ENCODE peak calls at places on chromosome 10, in five cellular contexts. R is neural progenitor cell, H is hepatocyte, D is PC-9, T is K562. W is an unnamed sample.

GRCh38 chr10:63657812-63658211 is 136.6 kb downstream of the REEP3 start:
- DNase-seq in R (no peak), H (no peak), D (no peak), T (no peak), W (no peak)

GRCh38 chr10:77846718-77847311 is 79.7 kb downstream of the DLG5 start:
- DNase-seq in R (peak; percentile 87), H (peak; percentile 87), D (peak; percentile 80), T (peak; percentile 79), W (peak; percentile 81)

GRCh38 chr10:121069061-121069850 is 218.1 kb downstream of the WDR11 start:
- DNase-seq in R (no peak), H (no peak), D (no peak), T (no peak), W (no peak)

GRCh38 chr10:43012578-43012977 is 64.3 kb upstream of the RET start:
- DNase-seq in R (no peak), H (no peak), D (no peak), T (no peak), W (no peak)

GRCh38 chr10:34875061-34875460 is 60.0 kb upstream of the PARD3 start:
- DNase-seq in R (no peak), H (no peak), D (no peak), T (no peak), W (no peak)

GRCh38 chr10:96685297-96685696 is 35.0 kb downstream of the PIK3AP1 start:
- DNase-seq in R (no peak), H (no peak), D (no peak), T (no peak), W (no peak)

GRCh38 chr10:110833941-110834621 is 37.6 kb upstream of the PDCD4 start:
- DNase-seq in R (no peak), H (no peak), D (no peak), T (no peak), W (no peak)

GRCh38 chr10:47348138-47348651 is at the start of gene RBP3:
- DNase-seq in R (no peak), H (no peak), D (no peak), T (no peak), W (peak; percentile 93)

GRCh38 chr10:122642726-122643605 is 56.7 kb downstream of the C10orf120 start:
- DNase-seq in R (no peak), H (no peak), D (no peak), T (no peak), W (no peak)

GRCh38 chr10:3781458-3782098 is 3.4 kb downstream of the KLF6 start:
- DNase-seq in R (no peak), H (no peak), D (no peak), T (no peak), W (no peak)

GRCh38 chr10:88370713-88371112 is 212.4 kb downstream of the RNLS start:
- DNase-seq in R (no peak), H (no peak), D (no peak), T (no peak), W (no peak)

GRCh38 chr10:119441921-119442757 is 100.4 kb downstream of the RGS10 start:
- DNase-seq in R (peak; percentile 53), H (no peak), D (no peak), T (no peak), W (no peak)

DNA sequence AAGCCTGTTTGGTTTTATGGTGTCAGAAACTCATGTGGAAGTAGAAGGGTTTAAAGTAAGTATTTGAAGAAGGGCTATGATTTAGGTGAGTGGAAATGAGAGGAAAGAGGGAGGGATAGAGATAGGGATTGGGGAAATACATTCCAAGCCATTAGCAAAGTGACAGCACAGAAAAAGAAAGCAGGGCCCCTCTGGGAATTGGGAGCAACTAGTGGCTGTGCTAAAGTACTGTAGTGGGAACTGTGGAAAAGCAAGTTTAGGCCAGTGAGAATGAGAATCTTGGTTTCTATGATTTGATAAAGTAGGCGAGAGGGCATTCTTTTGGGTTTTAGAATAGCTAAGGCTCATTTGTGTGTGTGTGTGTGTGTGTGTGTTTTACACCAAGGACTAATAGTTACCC is 5.0 kb downstream of the PRKG1 start:
- DNase-seq in R (no peak), H (no peak), D (no peak), T (no peak), W (no peak)
- H3K4me3 ChIP-seq in R (no peak overlapping the region), H (no peak overlapping the region), D (no peak overlapping the region), T (no peak overlapping the region), W (no peak overlapping the region)

GRCh38 chr10:113139695-113140094 is 189.6 kb downstream of the TCF7L2 start:
- DNase-seq in R (no peak), H (no peak), D (no peak), T (no peak), W (no peak)
- TF ChIP-seq CTCF in R (peak; percentile 44), H (peak; percentile 44), D (no peak), T (no peak), W (peak; percentile 46)

DNA sequence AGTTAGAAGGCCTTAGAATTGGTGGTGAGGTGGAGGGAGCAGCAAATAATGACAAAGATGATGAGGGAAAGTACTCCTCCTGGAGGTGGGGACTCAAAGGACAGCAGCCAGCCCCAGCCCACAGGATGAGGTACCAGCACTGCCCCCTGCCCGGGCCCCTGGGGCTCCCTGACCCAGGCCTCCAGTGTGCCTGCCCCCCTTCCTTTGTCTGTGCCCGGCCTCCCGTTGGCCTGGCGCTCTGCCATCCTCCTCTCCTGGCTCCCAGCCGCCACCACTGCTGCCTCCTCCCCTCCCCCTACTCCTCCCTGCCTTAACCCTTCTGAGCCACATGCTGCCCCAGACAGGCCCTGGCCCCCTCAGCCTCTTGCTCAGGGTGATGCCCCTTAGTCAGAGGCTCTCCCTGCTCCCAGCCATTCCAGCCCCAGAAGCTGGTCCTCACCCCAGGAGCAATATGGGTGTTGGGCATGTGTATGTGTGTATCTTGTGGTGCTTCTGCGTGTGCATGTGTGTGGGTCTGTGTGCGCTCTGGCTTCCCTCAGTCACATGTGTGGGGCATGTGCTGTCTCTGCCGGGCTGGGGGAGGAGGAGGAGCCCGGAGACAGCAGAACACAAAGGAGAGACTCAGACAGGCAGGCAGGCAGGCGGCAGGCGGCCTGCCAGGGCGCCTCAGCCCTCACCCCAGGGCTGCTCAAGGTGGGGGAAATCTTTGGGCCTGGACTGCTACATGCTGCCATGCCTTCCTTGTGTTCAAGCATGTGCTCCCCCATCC is 2.6 kb downstream of the LDB1 start:
- DNase-seq in R (peak; percentile 69), H (peak; percentile 93), D (peak; percentile 62), T (no peak), W (peak; percentile 72)
- H3K4me3 ChIP-seq in R (peak overlapping the region; percentile 32), H (no peak overlapping the region), D (no peak overlapping the region), T (peak overlapping the region; percentile 29), W (no peak overlapping the region)

DNA sequence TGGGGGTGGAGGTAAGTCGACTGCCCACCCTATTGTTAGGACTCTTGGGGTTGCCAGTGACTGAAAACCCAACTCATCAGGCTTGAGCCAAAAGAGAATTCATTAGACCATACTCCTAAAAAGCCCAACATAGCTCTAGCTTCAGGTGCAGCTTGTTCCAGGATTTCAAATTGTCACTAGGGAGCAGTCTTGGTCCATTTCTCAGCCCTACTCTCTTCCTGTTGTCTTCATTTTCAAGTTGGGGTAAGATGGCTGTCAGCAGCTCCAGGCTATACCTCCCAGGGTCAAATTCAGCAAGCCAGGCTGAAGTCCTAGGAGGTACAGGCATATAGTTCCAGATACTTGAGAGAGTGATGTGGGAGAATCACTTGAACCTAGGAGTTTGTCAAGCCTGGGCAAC is 14.9 kb upstream of the COL13A1 start:
- DNase-seq in R (peak; percentile 23), H (no peak), D (no peak), T (no peak), W (no peak)
- TF ChIP-seq CTCF in R (peak; percentile 47), H (peak; percentile 35), D (peak; percentile 57), T (peak; percentile 36), W (peak; percentile 50)

GRCh38 chr10:132941640-132942051 is 724 bp downstream of the CFAP46 start:
- DNase-seq in R (no peak), H (peak; percentile 30), D (no peak), T (no peak), W (no peak)
- H3K4me3 ChIP-seq in R (peak overlapping the region; percentile 58), H (peak overlapping the region; percentile 47), D (no peak overlapping the region), T (no peak overlapping the region), W (peak overlapping the region; percentile 28)

GRCh38 chr10:123678376-123678775 is 12.2 kb downstream of the GPR26 start:
- DNase-seq in R (no peak), H (no peak), D (no peak), T (no peak), W (no peak)
- TF ChIP-seq CTCF in R (peak; percentile 32), H (no peak), D (no peak), T (no peak), W (no peak)

GRCh38 chr10:105207596-105207995 is 566.5 kb downstream of the SORCS3 start:
- DNase-seq in R (no peak), H (no peak), D (no peak), T (no peak), W (no peak)
- H3K4me3 ChIP-seq in R (no peak overlapping the region), H (no peak overlapping the region), D (no peak overlapping the region), T (no peak overlapping the region), W (no peak overlapping the region)

W was measured in WERI-Rb-1.